ENCODE peak calls at places on chromosomes 5 and 9, in four cellular contexts. W is tibial nerve, A is endothelial cell, T is cardiac fibroblast. D is an unnamed sample.

GRCh38 chr9:85114799-85115198 is 445.3 kb downstream of the NTRK2 start:
- DNase-seq in W (no peak), A (no peak), T (no peak), D (no peak)

GRCh38 chr5:148541054-148541835 is 113.1 kb downstream of the HTR4 start:
- DNase-seq in W (no peak), A (no peak), T (no peak), D (no peak)

GRCh38 chr5:154714271-154714986 is 40.7 kb upstream of the LARP1 start:
- DNase-seq in W (no peak), A (no peak), T (peak), D (no peak)

GRCh38 chr5:180603076-180603591 is 11.8 kb upstream of the SCGB3A1 start:
- DNase-seq in W (no peak), A (no peak), T (no peak), D (no peak)

GRCh38 chr5:139648205-139649081 is at the start of gene CXXC5:
- DNase-seq in W (no peak), A (peak), T (peak), D (peak)

GRCh38 chr9:19788614-19789271 is at the start of gene SLC24A2:
- DNase-seq in W (no peak), A (peak), T (peak), D (no peak)

GRCh38 chr9:93677061-93677571 is 100.7 kb downstream of the PHF2 start:
- DNase-seq in W (no peak), A (peak), T (no peak), D (no peak)

GRCh38 chr5:34054330-34054729 is 11.3 kb upstream of the C1QTNF3 start:
- DNase-seq in W (no peak), A (no peak), T (no peak), D (no peak)

GRCh38 chr5:127935398-127935797 is 148.2 kb upstream of the SLC12A2 start:
- DNase-seq in W (no peak), A (no peak), T (no peak), D (no peak)

GRCh38 chr9:109239240-109239639 is 72.2 kb upstream of the FRRS1L start:
- DNase-seq in W (no peak), A (no peak), T (no peak), D (no peak)

GRCh38 chr5:93622240-93622885 is 39.3 kb downstream of the NR2F1 start:
- DNase-seq in W (no peak), A (no peak), T (peak), D (peak)

GRCh38 chr9:121222524-121223171 is 21.0 kb upstream of the RAB14 start:
- DNase-seq in W (no peak), A (no peak), T (peak), D (peak)

GRCh38 chr9:137008312-137008711 is 11.9 kb upstream of the CLIC3 start:
- DNase-seq in W (no peak), A (no peak), T (no peak), D (no peak)

GRCh38 chr5:93349613-93350012 is 231.4 kb downstream of the NR2F1-AS1 start:
- DNase-seq in W (no peak), A (no peak), T (peak), D (peak)

GRCh38 chr9:77384406-77384805 is 207.1 kb downstream of the VPS13A start:
- DNase-seq in W (no peak), A (no peak), T (peak), D (peak)

GRCh38 chr9:73239868-73240267 is 88.2 kb downstream of the ANXA1 start:
- DNase-seq in W (no peak), A (no peak), T (no peak), D (no peak)

GRCh38 chr5:159001247-159001646 is 98.5 kb downstream of the EBF1 start:
- DNase-seq in W (no peak), A (no peak), T (peak), D (no peak)

GRCh38 chr5:168693297-168693696 is 114.1 kb upstream of the PANK3 start:
- DNase-seq in W (no peak), A (no peak), T (no peak), D (no peak)

GRCh38 chr5:52665544-52665943 is 122.2 kb upstream of the ITGA1 start:
- DNase-seq in W (no peak), A (no peak), T (peak), D (no peak)

GRCh38 chr9:83630938-83631457 is 8.1 kb downstream of the IDNK start:
- DNase-seq in W (no peak), A (no peak), T (no peak), D (no peak)

GRCh38 chr5:6642655-6643054 is 9.4 kb downstream of the SRD5A1 start:
- DNase-seq in W (no peak), A (no peak), T (no peak), D (no peak)

GRCh38 chr9:123058834-123059233 is 25.4 kb downstream of the GPR21 start:
- DNase-seq in W (no peak), A (no peak), T (peak), D (peak)

GRCh38 chr9:7721291-7721690 is 78.3 kb downstream of the DMAC1 start:
- DNase-seq in W (no peak), A (no peak), T (no peak), D (no peak)

GRCh38 chr9:86098793-86099694 is at the start of gene GOLM1:
- DNase-seq in W (no peak), A (peak), T (peak), D (peak)

GRCh38 chr5:15209053-15209762 is 290.8 kb upstream of the FBXL7 start:
- DNase-seq in W (no peak), A (no peak), T (peak), D (no peak)

GRCh38 chr9:6938447-6938846 is 180.7 kb downstream of the KDM4C start:
- DNase-seq in W (no peak), A (no peak), T (peak), D (peak)

GRCh38 chr9:37456808-37457207 is 8.4 kb downstream of the ZBTB5 start:
- DNase-seq in W (no peak), A (no peak), T (no peak), D (no peak)

GRCh38 chr9:91978739-91979414 is 28.8 kb upstream of the ROR2 start:
- DNase-seq in W (no peak), A (peak), T (peak), D (peak)
- TF ChIP-seq CTCF in W (no peak), A (no peak), T (peak), D (peak)

GRCh38 chr5:126339215-126339805 is 83.9 kb upstream of the GRAMD2B start:
- DNase-seq in W (no peak), A (peak), T (peak), D (peak)
- TF ChIP-seq CTCF in W (peak), A (peak), T (peak), D (peak)

GRCh38 chr5:121873409-121873808 is 21.7 kb downstream of the FTMT start:
- DNase-seq in W (no peak), A (no peak), T (no peak), D (no peak)

GRCh38 chr5:121872846-121873245 is 21.2 kb downstream of the FTMT start:
- DNase-seq in W (no peak), A (no peak), T (no peak), D (no peak)

GRCh38 chr5:121867403-121867802 is 15.7 kb downstream of the FTMT start:
- DNase-seq in W (no peak), A (no peak), T (no peak), D (no peak)

GRCh38 chr5:121870489-121870888 is 18.8 kb downstream of the FTMT start:
- DNase-seq in W (no peak), A (no peak), T (peak), D (no peak)
- TF ChIP-seq CTCF in W (no peak), A (no peak), T (no peak), D (no peak)

GRCh38 chr5:36692791-36693763 is 86.7 kb downstream of the SLC1A3 start:
- DNase-seq in W (peak), A (peak), T (peak), D (peak)
- TF ChIP-seq CTCF in W (peak), A (peak), T (peak), D (peak)

GRCh38 chr9:69744688-69745380 is 15.0 kb downstream of the PTAR1 start:
- DNase-seq in W (no peak), A (no peak), T (no peak), D (no peak)

GRCh38 chr9:69743930-69744329 is 15.9 kb downstream of the PTAR1 start:
- DNase-seq in W (no peak), A (no peak), T (no peak), D (no peak)

GRCh38 chr9:69748304-69748703 is 11.5 kb downstream of the PTAR1 start:
- DNase-seq in W (no peak), A (no peak), T (no peak), D (no peak)

GRCh38 chr9:69746859-69747560 is 12.8 kb downstream of the PTAR1 start:
- DNase-seq in W (no peak), A (no peak), T (no peak), D (no peak)

DNA sequence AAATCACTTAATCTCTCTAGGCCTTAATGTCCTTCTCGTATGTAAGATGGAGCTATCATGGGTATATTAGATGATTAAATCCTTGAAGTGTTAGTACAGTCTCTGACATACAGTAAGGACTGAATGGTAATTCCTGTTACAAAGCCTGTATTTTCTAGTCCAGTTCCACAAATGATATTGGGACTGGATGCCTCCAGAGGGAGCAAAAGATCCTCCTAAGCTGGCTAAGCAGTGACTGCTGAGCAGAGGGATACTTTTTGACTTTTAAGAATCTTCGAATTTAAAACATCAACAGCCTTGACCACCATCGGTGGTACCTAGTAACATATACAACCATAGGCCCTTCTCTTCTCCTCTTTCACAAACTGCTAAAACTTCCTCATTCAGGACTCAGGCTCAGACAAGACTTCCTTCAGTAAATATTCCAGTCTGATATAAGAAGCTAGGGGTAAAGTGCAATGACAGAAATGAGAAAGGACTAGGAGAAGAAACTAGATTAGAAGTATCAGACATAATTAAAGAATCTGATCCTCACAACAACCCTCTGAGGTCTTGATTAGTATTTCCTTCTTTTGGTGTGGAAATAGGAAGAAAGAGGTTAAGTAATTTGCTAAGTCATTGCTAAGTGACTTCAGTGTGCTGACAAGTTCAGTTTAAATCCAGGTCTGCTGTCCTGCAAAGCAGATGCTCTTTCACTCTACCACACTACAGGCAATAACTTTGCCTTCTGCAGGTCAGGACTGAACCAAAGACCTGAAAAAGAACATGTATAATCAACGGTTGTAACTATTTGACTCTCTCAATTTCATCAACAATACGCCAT is 13.9 kb downstream of the PTAR1 start:
- DNase-seq in W (no peak), A (no peak), T (peak), D (peak)
- TF ChIP-seq CTCF in W (no peak), A (no peak), T (peak), D (peak)

DNA sequence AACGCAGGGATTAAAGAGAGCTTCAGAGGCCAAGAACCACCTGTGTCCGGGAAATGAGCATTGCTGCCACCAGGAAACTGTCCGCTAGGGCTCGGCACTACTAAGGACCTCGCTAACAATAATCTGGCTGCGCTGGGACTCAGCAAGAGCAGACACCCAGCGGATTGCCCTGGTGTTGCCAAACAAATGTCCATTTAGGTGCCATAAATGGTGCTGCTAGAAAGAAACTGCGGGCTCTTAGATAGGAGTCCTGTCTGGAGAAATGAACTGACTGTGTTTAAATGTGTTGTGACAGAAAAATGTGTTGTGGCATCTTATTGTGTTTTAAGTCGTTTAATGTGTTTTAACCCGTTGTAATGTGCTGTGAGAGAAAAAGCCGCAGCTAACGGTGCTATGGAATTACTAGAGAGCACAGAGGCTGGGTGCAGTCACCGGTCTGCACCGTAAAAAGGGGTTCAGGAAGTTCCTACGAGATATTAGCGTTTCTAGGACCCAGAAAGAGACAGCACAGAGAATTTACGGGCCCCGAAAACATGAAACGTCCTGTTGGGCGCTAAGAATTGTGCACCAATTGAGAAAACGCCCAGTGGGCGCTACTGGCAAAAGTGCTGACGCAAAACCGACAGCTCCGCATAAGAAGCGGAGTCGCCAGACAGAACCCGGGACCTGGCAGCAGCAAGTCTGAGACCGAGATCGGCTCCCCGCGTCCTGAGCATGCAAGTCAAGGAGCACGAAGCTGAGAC is 90.6 kb downstream of the ANXA2R start:
- DNase-seq in W (no peak), A (no peak), T (peak), D (peak)
- TF ChIP-seq CTCF in W (peak), A (no peak), T (peak), D (peak)

DNA sequence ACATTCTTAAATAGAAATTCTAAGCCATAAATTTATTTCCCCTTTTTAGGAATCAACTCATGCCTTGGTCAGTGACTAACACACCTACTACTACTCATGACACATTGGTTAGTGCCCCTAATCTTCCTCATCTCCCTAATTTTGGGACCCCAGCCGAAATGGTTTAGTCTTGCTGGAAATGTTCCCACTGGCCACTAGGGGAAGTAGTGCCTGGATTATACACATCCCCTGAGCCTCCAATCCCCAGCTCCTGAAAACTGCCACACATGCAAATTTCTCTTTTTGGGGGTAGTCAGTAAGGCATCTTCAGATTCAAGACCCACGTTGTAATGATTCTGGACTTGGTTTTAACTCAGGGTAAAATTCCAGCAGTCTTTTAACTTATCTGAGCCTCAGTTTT is 79.8 kb downstream of the HSD17B3 start:
- DNase-seq in W (no peak), A (no peak), T (peak), D (no peak)
- TF ChIP-seq CTCF in W (peak), A (peak), T (peak), D (peak)

GRCh38 chr9:127395491-127396252 is 1.3 kb upstream of the SLC2A8 start:
- DNase-seq in W (no peak), A (no peak), T (no peak), D (no peak)

GRCh38 chr9:127396253-127396807 is 639 bp upstream of the SLC2A8 start:
- DNase-seq in W (no peak), A (no peak), T (no peak), D (no peak)

GRCh38 chr9:127392166-127392565 is 4.8 kb upstream of the SLC2A8 start:
- DNase-seq in W (no peak), A (no peak), T (no peak), D (no peak)

GRCh38 chr9:127392976-127393375 is 4.0 kb upstream of the SLC2A8 start:
- DNase-seq in W (no peak), A (no peak), T (no peak), D (no peak)

GRCh38 chr9:127393680-127394079 is 3.3 kb upstream of the SLC2A8 start:
- DNase-seq in W (no peak), A (no peak), T (peak), D (peak)
- TF ChIP-seq CTCF in W (no peak), A (no peak), T (peak), D (peak)

GRCh38 chr5:24539625-24540024 is 105.2 kb downstream of the CDH10 start:
- DNase-seq in W (no peak), A (no peak), T (peak), D (no peak)

GRCh38 chr5:24530907-24531306 is 113.9 kb downstream of the CDH10 start:
- DNase-seq in W (no peak), A (no peak), T (no peak), D (no peak)

GRCh38 chr5:24538345-24538744 is 106.4 kb downstream of the CDH10 start:
- DNase-seq in W (no peak), A (no peak), T (no peak), D (no peak)

DNA sequence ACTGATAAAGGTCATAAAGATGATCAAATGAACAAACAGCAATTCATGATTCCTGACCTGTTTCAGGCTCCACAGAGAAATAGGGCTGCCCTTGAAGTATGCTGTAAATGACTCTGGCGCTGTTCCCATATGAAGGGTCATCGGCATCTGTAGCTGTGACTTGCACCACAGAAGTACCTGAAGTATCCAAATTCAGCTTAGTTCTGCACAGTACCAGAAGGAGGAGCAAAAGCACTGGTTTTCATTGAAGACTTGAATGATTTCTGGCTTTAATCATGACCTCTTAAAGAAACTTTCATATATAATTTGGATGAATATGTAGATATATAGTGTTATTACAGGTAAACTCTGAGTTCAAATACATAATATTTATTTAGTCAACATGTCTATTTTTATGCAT is 109.1 kb downstream of the CDH10 start:
- DNase-seq in W (no peak), A (no peak), T (no peak), D (no peak)
- TF ChIP-seq CTCF in W (no peak), A (no peak), T (no peak), D (no peak)

DNA sequence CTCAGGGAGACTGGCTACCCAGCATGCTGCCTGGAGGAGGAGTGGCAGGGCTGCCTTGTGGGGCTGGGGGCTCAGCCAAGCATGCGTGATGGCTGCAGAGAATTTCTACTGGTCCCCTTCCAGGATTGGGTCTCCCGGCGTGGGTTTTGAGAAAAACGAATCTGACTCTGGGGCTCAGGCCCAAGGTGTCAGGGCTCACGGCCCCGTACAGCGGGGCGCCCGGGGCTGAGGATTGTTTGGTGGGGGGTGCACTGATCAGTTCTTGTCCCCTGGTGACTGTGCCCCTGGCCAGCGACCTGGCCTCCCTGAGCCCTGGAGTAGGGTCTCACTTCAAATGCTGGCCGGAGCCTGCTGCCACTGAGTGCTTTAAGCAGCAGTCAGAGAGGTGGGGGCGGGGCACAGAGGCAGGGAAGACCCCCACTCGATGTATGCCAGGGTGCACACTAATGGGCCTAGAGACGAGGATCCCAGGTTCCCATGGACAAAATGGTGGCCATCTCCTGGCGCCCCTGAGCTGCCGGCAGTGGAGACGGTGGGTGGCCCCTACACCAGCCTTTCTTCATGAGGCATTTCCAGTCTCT is 45.5 kb upstream of the RNU6ATAC start:
- DNase-seq in W (no peak), A (no peak), T (no peak), D (no peak)
- TF ChIP-seq CTCF in W (no peak), A (no peak), T (no peak), D (no peak)